ENCODE peak calls at places on chromosomes 7 and 10, in nine cellular contexts. Y is ovary, D is body of pancreas, G is transverse colon, A is breast epithelium, K is IMR-90, P is upper lobe of left lung, F is HCT116, V is stomach. B is an unnamed sample.

GRCh38 chr7:5559586-5559985 is 136.0 kb upstream of the TNRC18 start:
- DNase-seq in D (no peak), Y (peak), V (no peak), F (no peak), A (no peak), P (no peak), G (no peak), K (no peak), B (no peak)

GRCh38 chr7:137032436-137032835 is 164.0 kb downstream of the CHRM2 start:
- DNase-seq in F (no peak), G (no peak), P (no peak), V (no peak), K (peak), Y (no peak), A (no peak), D (no peak), B (no peak)

GRCh38 chr7:47087866-47088265 is 494.0 kb downstream of the TNS3 start:
- DNase-seq in A (no peak), F (no peak), D (no peak), K (peak), V (no peak), G (no peak), P (no peak), Y (no peak), B (no peak)

GRCh38 chr10:70052462-70053211 is at the start of gene MACROH2A2:
- DNase-seq in G (peak), V (peak), F (peak), Y (peak), D (peak), P (peak), K (peak), A (peak), B (peak)

GRCh38 chr10:35416628-35417625 is 80.6 kb downstream of the CCNY start:
- DNase-seq in G (no peak), K (peak), V (no peak), Y (no peak), P (no peak), F (no peak), D (no peak), A (no peak), B (no peak)

GRCh38 chr7:139567647-139568345 is 44.3 kb downstream of the CLEC2L start:
- DNase-seq in G (no peak), K (no peak), V (no peak), F (no peak), Y (no peak), A (no peak), P (no peak), D (no peak), B (peak)

GRCh38 chr7:30713397-30713796 is 31.1 kb upstream of the CRHR2 start:
- DNase-seq in P (no peak), V (no peak), K (no peak), D (no peak), Y (no peak), F (no peak), A (no peak), G (no peak), B (no peak)

GRCh38 chr10:87818505-87819273 is 663 bp upstream of the ATAD1 start:
- DNase-seq in P (no peak), V (peak), K (peak), G (peak), F (no peak), Y (no peak), D (peak), A (peak), B (no peak)

GRCh38 chr10:117603726-117604125 is 61.2 kb downstream of the EMX2 start:
- DNase-seq in P (no peak), D (no peak), G (no peak), V (no peak), K (no peak), Y (no peak), A (no peak), F (no peak), B (no peak)

GRCh38 chr10:127612-128432 is 7.4 kb upstream of the ZMYND11 start:
- DNase-seq in D (no peak), Y (no peak), G (peak), P (no peak), A (no peak), V (no peak), K (no peak), F (no peak), B (no peak)

GRCh38 chr10:104689105-104689504 is 48.0 kb downstream of the SORCS3 start:
- DNase-seq in V (no peak), P (no peak), G (no peak), A (no peak), F (no peak), K (no peak), D (no peak), Y (no peak), B (no peak)

GRCh38 chr7:73770002-73770859 is at the start of gene CLDN3:
- DNase-seq in K (no peak), V (peak), D (peak), A (peak), Y (no peak), P (peak), G (peak), F (peak), B (no peak)

GRCh38 chr7:23759556-23760391 is 49.8 kb downstream of the STK31 start:
- DNase-seq in Y (no peak), K (peak), P (no peak), V (peak), F (peak), A (no peak), D (peak), G (no peak), B (no peak)

GRCh38 chr7:28774529-28775057 is 183.5 kb downstream of the TRIL start:
- DNase-seq in Y (no peak), V (no peak), D (no peak), K (no peak), F (no peak), A (no peak), P (no peak), G (no peak), B (no peak)

GRCh38 chr7:128378637-128379036 is 17.1 kb upstream of the PRRT4 start:
- DNase-seq in F (no peak), A (no peak), D (no peak), V (no peak), Y (no peak), P (no peak), K (no peak), G (no peak), B (no peak)

GRCh38 chr7:121960678-121961461 is 87.9 kb downstream of the PTPRZ1 start:
- DNase-seq in P (no peak), K (peak), A (no peak), V (no peak), Y (no peak), F (peak), G (no peak), D (no peak), B (no peak)

GRCh38 chr7:116401711-116402110 is 97.8 kb upstream of the CAV2 start:
- DNase-seq in F (no peak), G (no peak), D (no peak), P (no peak), Y (no peak), K (no peak), V (no peak), A (no peak), B (no peak)

GRCh38 chr10:49417311-49418052 is 21.6 kb upstream of the DRGX start:
- DNase-seq in P (peak), Y (no peak), V (no peak), K (no peak), G (no peak), A (no peak), D (no peak), F (no peak), B (no peak)

GRCh38 chr7:471191-471865 is 48.3 kb downstream of the PDGFA start:
- DNase-seq in D (no peak), P (no peak), V (no peak), G (no peak), A (no peak), K (no peak), Y (no peak), F (no peak), B (no peak)

GRCh38 chr10:35487336-35488034 is 117.7 kb upstream of the GJD4 start:
- DNase-seq in F (no peak), K (peak), Y (no peak), P (no peak), G (no peak), D (no peak), A (no peak), V (no peak), B (no peak)

GRCh38 chr10:109880886-109881467 is 42.3 kb downstream of the XPNPEP1 start:
- DNase-seq in P (no peak), F (no peak), Y (no peak), D (no peak), V (no peak), A (no peak), G (no peak), K (no peak), B (peak)

GRCh38 chr10:35384265-35384868 is 48.1 kb downstream of the CCNY start:
- DNase-seq in Y (no peak), A (no peak), K (peak), P (no peak), F (no peak), G (no peak), V (no peak), D (no peak), B (no peak)

GRCh38 chr10:131210181-131210580 is 101.3 kb downstream of the TCERG1L start:
- DNase-seq in V (peak), D (no peak), G (no peak), A (no peak), Y (no peak), P (no peak), F (no peak), K (no peak), B (no peak)

GRCh38 chr10:29512460-29512974 is 122.3 kb downstream of the SVIL start:
- DNase-seq in K (no peak), G (no peak), F (no peak), D (no peak), P (peak), A (no peak), Y (no peak), V (no peak), B (no peak)

GRCh38 chr10:14670551-14671240 is 104.0 kb downstream of the FAM107B start:
- DNase-seq in P (no peak), K (peak), G (no peak), A (no peak), D (no peak), Y (no peak), F (no peak), V (no peak), B (no peak)

GRCh38 chr10:93080350-93081046 is 6.8 kb downstream of the CYP26A1 start:
- DNase-seq in K (peak), G (peak), V (peak), P (peak), Y (peak), D (peak), A (peak), F (peak), B (peak)

DNA sequence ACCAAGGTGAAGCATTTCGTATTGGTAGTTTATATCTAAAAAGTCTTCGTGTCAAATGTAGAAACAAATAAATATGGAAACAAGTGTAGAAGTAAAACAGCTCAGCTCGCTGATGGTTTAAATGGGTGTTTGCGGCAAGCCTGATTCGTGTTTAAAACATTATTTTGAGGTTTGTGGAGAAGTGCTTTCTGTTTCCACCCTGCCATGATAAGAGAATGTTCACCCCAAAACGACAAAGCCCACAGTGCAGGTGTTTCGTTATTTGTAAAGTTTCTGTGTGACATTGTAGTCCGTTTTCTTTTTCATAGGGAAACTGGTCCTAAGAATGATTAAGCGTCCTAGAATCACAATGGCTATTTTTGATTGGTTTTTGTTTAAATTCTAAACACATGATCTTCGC is 316.2 kb upstream of the SHH start:
- DNase-seq in K (no peak), D (no peak), P (no peak), F (no peak), G (no peak), Y (no peak), V (no peak), A (no peak), B (no peak)
- TF ChIP-seq CTCF in K (no peak), D (no peak), P (no peak), F (no peak), G (no peak), Y (no peak), V (no peak), A (no peak), B (no peak)

GRCh38 chr10:123157210-123157609 is 3.0 kb downstream of the BUB3 start:
- DNase-seq in V (no peak), F (no peak), Y (no peak), K (peak), P (no peak), D (no peak), A (no peak), G (no peak), B (no peak)

GRCh38 chr10:123153486-123154091 is 613 bp upstream of the BUB3 start:
- DNase-seq in V (no peak), K (no peak), P (no peak), A (peak), F (no peak), Y (no peak), G (no peak), D (no peak), B (no peak)

GRCh38 chr10:123156091-123156490 is 1.9 kb downstream of the BUB3 start:
- DNase-seq in K (peak), D (no peak), Y (no peak), F (no peak), G (no peak), A (no peak), V (no peak), P (no peak), B (no peak)

GRCh38 chr10:123154943-123155505 is 822 bp downstream of the BUB3 start:
- DNase-seq in F (peak), K (peak), G (peak), D (no peak), Y (no peak), P (no peak), V (no peak), A (peak), B (no peak)

DNA sequence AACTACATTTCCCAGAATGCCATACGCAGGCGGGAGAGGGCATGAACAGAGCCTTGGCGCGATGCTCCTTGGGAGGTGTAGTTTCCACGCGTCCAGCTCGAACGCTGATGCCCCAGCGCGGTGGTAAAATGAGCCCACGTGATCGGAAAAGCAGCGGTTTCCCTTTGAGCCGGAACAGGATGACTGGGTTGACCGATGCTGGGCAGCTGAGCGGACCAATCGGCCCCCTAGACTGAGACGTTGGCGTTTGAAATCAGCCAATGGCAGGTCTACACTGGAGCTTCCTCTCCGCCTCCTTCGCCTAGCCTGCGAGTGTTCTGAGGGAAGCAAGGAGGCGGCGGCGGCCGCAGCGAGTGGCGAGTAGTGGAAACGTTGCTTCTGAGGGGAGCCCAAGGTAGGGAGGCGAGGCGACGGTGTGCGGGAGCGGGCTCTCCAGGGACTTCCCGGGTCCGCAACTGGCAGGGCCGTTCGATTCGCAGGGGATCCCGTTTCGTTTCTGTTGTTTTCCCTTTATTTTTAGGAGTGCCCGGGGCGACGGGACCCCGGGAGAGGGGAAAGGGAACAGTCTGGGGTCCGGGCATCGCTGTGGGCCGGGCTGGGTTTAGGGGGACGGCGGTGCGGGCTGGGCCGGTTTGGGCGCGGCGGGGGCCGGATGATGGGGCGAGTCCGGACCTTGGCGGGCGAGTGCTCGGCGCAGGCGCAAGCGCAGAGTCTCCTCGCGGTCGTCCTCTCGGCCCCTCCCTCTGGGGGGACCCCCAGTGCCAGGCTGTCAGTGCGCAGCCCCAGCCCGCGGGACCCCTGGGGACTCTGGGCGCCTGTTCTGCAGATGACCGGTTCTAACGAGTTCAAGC is at the start of gene BUB3:
- DNase-seq in Y (peak), V (peak), G (peak), K (peak), P (peak), F (peak), D (peak), A (peak), B (peak)
- TF ChIP-seq POLR2A in Y (peak), V (no peak), G (peak), K (peak), P (peak), F (peak), D (peak), A (peak), B (no peak)

DNA sequence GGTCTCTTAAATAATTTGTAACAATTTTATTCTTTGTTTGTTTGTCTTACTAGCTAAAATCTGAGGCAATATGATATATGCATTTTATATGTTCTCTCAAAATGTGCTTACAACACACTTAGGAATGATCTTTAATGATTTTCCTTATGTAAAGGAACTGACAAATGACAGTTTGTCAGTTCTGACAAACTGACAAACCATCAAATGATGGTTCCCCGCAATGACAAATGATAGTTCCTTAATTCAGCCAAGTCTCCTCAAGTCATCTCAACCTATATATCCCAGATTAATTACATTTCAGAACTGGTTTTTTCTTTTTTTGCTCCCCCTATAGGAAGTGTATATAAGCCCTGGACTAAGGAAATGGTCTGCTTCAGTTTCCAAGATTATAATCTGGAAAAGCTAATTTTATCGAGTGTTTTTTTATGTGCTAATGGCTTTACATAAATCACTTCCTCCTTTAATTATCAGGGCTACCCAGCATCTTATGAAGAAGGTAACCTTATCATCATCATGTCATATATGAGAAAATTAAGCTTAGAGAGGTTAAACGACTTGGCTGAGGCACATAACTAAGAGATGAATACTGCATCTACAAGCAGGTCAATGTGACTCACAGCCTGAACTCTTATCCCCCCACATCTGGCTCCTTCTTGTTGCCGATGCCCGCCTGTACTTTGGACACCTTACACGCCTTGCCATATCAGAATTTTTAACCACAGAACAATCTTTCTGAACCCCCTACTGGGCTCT is 75.1 kb downstream of the RELN start:
- DNase-seq in A (no peak), V (no peak), K (peak), G (no peak), D (no peak), Y (no peak), P (no peak), F (no peak), B (no peak)
- TF ChIP-seq CTCF in A (no peak), V (no peak), K (no peak), G (no peak), D (no peak), Y (no peak), P (no peak), F (no peak), B (no peak)

DNA sequence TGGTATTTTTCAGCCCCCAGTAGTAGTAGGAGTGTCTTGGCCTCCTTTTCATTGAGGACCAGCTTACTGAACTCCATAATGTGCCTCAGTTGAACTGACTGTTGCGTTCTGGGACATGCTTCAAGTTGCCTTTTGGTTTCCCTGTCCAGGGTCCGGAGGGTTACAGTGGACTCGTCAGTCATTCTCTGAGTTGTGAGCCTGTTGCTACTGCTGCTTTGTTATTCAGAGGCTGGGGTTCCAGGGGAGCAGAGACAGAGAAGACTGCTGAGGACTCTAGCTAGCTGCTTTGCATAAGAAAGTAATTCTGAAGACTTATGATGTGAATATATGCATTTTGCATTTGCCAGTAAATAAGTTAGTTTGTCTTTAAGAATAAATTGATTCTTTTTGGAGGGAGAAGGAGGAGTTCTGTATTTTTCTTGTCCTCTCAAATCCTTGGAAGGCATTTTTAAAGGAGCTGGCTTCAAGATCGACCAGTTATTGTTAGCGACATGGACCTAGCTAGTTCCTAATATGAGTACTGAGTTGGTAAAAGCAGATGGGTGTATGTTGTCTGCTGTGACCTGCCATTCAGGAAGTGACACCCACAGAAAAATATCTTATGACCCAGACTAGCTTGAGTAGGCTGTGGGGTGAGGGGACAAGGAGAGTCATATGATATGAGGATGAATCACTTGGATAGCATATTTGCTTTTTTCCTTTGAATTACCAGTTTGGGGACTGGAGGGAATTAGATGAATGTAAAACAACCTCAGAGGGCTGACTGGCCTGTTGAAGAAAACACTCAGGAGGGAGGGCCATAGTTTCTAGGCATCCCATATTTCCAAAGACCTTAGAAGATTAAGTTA is 8.3 kb downstream of the PI4K2A start:
- DNase-seq in P (no peak), A (no peak), G (no peak), K (peak), D (no peak), Y (no peak), V (no peak), F (peak), B (peak)
- TF ChIP-seq POLR2A in P (no peak), A (no peak), G (no peak), K (peak), D (peak), Y (no peak), V (no peak), F (no peak), B (no peak)

GRCh38 chr7:49014870-49015269 is 90.5 kb downstream of the CDC14C start:
- DNase-seq in G (no peak), K (no peak), Y (no peak), A (no peak), V (no peak), F (no peak), P (no peak), D (no peak), B (no peak)

DNA sequence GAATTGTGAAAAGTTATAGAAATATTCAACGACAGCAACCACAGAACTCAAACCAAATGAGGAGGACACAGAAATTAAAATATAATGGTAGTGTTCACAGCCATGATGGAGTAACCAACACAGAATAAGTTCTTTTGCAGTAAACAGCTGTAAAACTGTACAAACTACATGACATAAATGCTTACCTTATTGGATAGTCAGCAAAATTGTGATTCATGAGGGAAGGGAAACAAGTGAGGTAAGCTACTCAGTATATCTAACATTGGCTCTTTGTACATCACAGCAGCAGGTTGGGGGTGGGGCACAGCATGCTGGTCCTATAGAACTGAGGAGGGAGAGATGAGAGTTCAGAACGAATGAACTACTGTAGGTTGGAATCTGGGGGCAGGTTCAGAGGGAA is 86.4 kb downstream of the CDC14C start:
- DNase-seq in Y (no peak), K (no peak), D (no peak), P (no peak), A (no peak), V (no peak), G (no peak), F (no peak), B (no peak)
- TF ChIP-seq CTCF in Y (no peak), K (no peak), D (no peak), P (no peak), A (no peak), V (no peak), G (no peak), F (no peak), B (no peak)

GRCh38 chr7:105112440-105113418 is 98.7 kb downstream of the KMT2E start:
- DNase-seq in F (no peak), A (no peak), P (no peak), V (peak), D (peak), K (no peak), Y (no peak), G (no peak), B (no peak)
- TF ChIP-seq POLR2A in F (no peak), A (no peak), P (no peak), V (no peak), D (no peak), K (no peak), Y (no peak), G (no peak), B (no peak)